ENCODE peak calls at places on chromosome 11, in five cellular contexts. One of them, this sample, is unnamed.

GRCh38 chr11:122509899-122510298 is 145.6 kb upstream of the UBASH3B start:
- DNase-seq in coronary artery: no peak
- DNase-seq in psoas muscle: no peak
- DNase-seq in GM03348: no peak
- DNase-seq in 8988T: no peak
- DNase-seq in this sample: no peak

GRCh38 chr11:32794439-32794838 is at the start of gene CCDC73:
- DNase-seq in coronary artery: no peak
- DNase-seq in 8988T: no peak
- DNase-seq in GM03348: no peak
- DNase-seq in psoas muscle: no peak
- DNase-seq in this sample: no peak

GRCh38 chr11:11105361-11105760 is 247.5 kb upstream of the ZBED5 start:
- DNase-seq in coronary artery: no peak
- DNase-seq in GM03348: no peak
- DNase-seq in 8988T: no peak
- DNase-seq in psoas muscle: no peak
- DNase-seq in this sample: no peak

GRCh38 chr11:209275-210121 is 2.0 kb downstream of the RIC8A start:
- DNase-seq in 8988T: no peak
- DNase-seq in GM03348: peak; percentile 39
- DNase-seq in coronary artery: no peak
- DNase-seq in psoas muscle: peak; percentile 44
- DNase-seq in this sample: peak; percentile 70

GRCh38 chr11:117072517-117073218 is 25.6 kb downstream of the SIK3 start:
- DNase-seq in coronary artery: no peak
- DNase-seq in 8988T: no peak
- DNase-seq in GM03348: peak; percentile 82
- DNase-seq in psoas muscle: no peak
- DNase-seq in this sample: no peak

GRCh38 chr11:47306484-47306844 is 36.5 kb downstream of the MADD start:
- DNase-seq in coronary artery: no peak
- DNase-seq in GM03348: no peak
- DNase-seq in 8988T: no peak
- DNase-seq in psoas muscle: no peak
- DNase-seq in this sample: no peak

GRCh38 chr11:34552270-34552669 is 38.7 kb upstream of the ELF5 start:
- DNase-seq in GM03348: no peak
- DNase-seq in coronary artery: no peak
- DNase-seq in 8988T: no peak
- DNase-seq in psoas muscle: no peak
- DNase-seq in this sample: peak; percentile 10

GRCh38 chr11:68163691-68164090 is 42.5 kb upstream of the CHKA start:
- DNase-seq in 8988T: no peak
- DNase-seq in coronary artery: no peak
- DNase-seq in GM03348: no peak
- DNase-seq in psoas muscle: no peak
- DNase-seq in this sample: no peak

GRCh38 chr11:57248780-57249383 is 11.8 kb upstream of the APLNR start:
- DNase-seq in 8988T: peak; percentile 74
- DNase-seq in psoas muscle: peak; percentile 83
- DNase-seq in GM03348: peak; percentile 90
- DNase-seq in coronary artery: no peak
- DNase-seq in this sample: peak; percentile 77

GRCh38 chr11:58788355-58789023 is 56.0 kb downstream of the GLYATL2 start:
- DNase-seq in GM03348: peak; percentile 63
- DNase-seq in coronary artery: no peak
- DNase-seq in 8988T: no peak
- DNase-seq in psoas muscle: no peak
- DNase-seq in this sample: peak; percentile 28

This sample was measured in mucosa of descending colon.